ENCODE peak calls at places on chromosomes 7 and 10, in nine cellular contexts. F is HCT116; X is effector memory CD4-positive, alpha-beta T cell; W is Panc1; Z is hepatocyte; M is naive thymus-derived CD4-positive, alpha-beta T cell; T is transverse colon; B is trophoblast cell; Y is thoracic aorta. G is an unnamed sample.
A peak's percentile ranks its signal among the peaks of the same experiment; 100 is the strongest.

GRCh38 chr7:668139-668871 is 58.2 kb upstream of the DNAAF5 start:
- DNase-seq in F (no peak), X (no peak), W (no peak), Z (peak; percentile 60), M (peak; percentile 32), T (peak; percentile 31), B (no peak), Y (no peak), G (no peak)

GRCh38 chr10:113093188-113094113 is 143.4 kb downstream of the TCF7L2 start:
- DNase-seq in F (peak; percentile 87), X (no peak), W (peak; percentile 91), Z (peak; percentile 78), M (no peak), T (peak; percentile 46), B (peak; percentile 61), Y (no peak), G (no peak)

GRCh38 chr7:31776616-31777015 is 89.6 kb downstream of the PPP1R17 start:
- DNase-seq in F (no peak), X (no peak), W (no peak), Z (no peak), M (no peak), T (no peak), B (peak; percentile 10), Y (no peak), G (no peak)

GRCh38 chr7:82805527-82805960 is 357.1 kb downstream of the PCLO start:
- DNase-seq in F (peak; percentile 68), X (no peak), W (peak; percentile 66), Z (no peak), M (no peak), T (no peak), B (peak; percentile 70), Y (no peak), G (peak; percentile 7)

GRCh38 chr7:137818036-137818435 is 28.7 kb downstream of the DGKI start:
- DNase-seq in F (no peak), X (no peak), W (no peak), Z (no peak), M (no peak), T (no peak), B (no peak), Y (no peak), G (no peak)

GRCh38 chr7:30049173-30049572 is 21.0 kb downstream of the PLEKHA8 start:
- DNase-seq in F (no peak), X (no peak), W (no peak), Z (no peak), M (no peak), T (no peak), B (no peak), Y (no peak), G (no peak)

GRCh38 chr7:73329861-73330581 is 2.1 kb downstream of the FKBP6 start:
- DNase-seq in F (no peak), X (no peak), W (no peak), Z (peak; percentile 35), M (no peak), T (no peak), B (no peak), Y (no peak), G (no peak)

GRCh38 chr10:121734517-121735137 is 136.4 kb upstream of the FGFR2 start:
- DNase-seq in F (peak; percentile 19), X (no peak), W (no peak), Z (peak; percentile 45), M (no peak), T (no peak), B (peak; percentile 67), Y (no peak), G (peak; percentile 72)

GRCh38 chr7:38169862-38170261 is 8.2 kb upstream of the STARD3NL start:
- DNase-seq in F (no peak), X (no peak), W (peak; percentile 56), Z (no peak), M (no peak), T (no peak), B (peak; percentile 79), Y (peak; percentile 16), G (peak; percentile 75)

GRCh38 chr7:2894118-2894940 is 50.2 kb upstream of the GNA12 start:
- DNase-seq in F (no peak), X (no peak), W (no peak), Z (no peak), M (peak; percentile 49), T (peak; percentile 55), B (no peak), Y (no peak), G (peak; percentile 85)

GRCh38 chr10:132970641-132971438 is 28.5 kb upstream of the CFAP46 start:
- DNase-seq in F (no peak), X (no peak), W (no peak), Z (no peak), M (no peak), T (no peak), B (no peak), Y (no peak), G (no peak)

GRCh38 chr7:469591-469961 is 50.1 kb downstream of the PDGFA start:
- DNase-seq in F (no peak), X (no peak), W (no peak), Z (no peak), M (no peak), T (peak; percentile 4), B (no peak), Y (no peak), G (no peak)

GRCh38 chr10:121244791-121245190 is 353.5 kb downstream of the FGFR2 start:
- DNase-seq in F (no peak), X (no peak), W (no peak), Z (no peak), M (no peak), T (no peak), B (no peak), Y (no peak), G (peak; percentile 91)

GRCh38 chr10:74871595-74872382 is 45.4 kb downstream of the KAT6B start:
- DNase-seq in F (no peak), X (no peak), W (no peak), Z (peak; percentile 10), M (no peak), T (peak; percentile 17), B (no peak), Y (no peak), G (no peak)

GRCh38 chr10:114304566-114305421 is 65.7 kb downstream of the VWA2 start:
- DNase-seq in F (no peak), X (peak; percentile 47), W (no peak), Z (peak; percentile 70), M (peak; percentile 54), T (peak; percentile 62), B (peak; percentile 10), Y (no peak), G (peak; percentile 68)

GRCh38 chr10:91974960-91975359 is 51.4 kb downstream of the BTAF1 start:
- DNase-seq in F (no peak), X (no peak), W (peak; percentile 8), Z (no peak), M (no peak), T (no peak), B (peak; percentile 46), Y (no peak), G (no peak)

GRCh38 chr10:29618341-29619171 is 16.2 kb downstream of the SVIL start:
- DNase-seq in F (no peak), X (no peak), W (no peak), Z (peak; percentile 68), M (no peak), T (peak; percentile 71), B (peak; percentile 88), Y (no peak), G (peak; percentile 86)

DNA sequence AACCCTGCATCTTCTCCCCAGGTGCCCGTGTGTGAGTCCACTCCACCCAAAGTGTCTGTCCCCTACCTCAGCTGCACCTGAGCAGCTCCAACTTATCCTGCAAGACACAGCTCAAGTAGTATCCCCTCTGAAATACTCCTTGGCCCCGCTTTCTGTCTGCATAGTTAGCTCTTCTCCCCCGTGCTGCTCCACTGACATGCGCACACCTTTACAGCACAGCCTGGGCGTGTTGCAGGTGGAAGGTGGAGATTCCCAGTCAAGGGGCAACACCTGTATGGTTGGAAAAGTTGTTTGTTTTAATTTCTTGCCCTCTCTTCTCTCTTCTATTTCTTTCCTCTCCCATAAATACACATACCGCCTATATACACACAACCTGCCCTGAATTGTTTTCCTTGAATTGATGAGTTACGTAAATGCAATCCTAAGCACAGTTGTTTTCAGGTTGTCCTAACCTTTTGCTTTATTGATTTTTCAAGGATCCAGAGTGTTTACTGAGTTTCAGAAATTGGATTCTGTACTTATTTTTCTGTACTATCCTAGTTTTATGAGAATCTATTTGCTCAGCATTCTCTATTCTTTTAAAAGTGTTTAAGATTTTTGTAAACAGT is 14.9 kb downstream of the MET start:
- DNase-seq in F (no peak), X (no peak), W (no peak), Z (no peak), M (no peak), T (no peak), B (no peak), Y (no peak), G (no peak)
- H3K4me1 ChIP-seq in F (peaks cover 100% of the 10 kb centered on the region), X (no peaks in the 10 kb centered on the region), W (peaks cover 58% of the 10 kb centered on the region), Z (no peaks in the 10 kb centered on the region), M (no peaks in the 10 kb centered on the region), T (no peaks in the 10 kb centered on the region), B (peaks cover 3% of the 10 kb centered on the region), Y (no peaks in the 10 kb centered on the region), G (peaks cover 4% of the 10 kb centered on the region)

GRCh38 chr10:95321554-95322301 is 30.9 kb upstream of the PDLIM1 start:
- DNase-seq in F (no peak), X (no peak), W (no peak), Z (no peak), M (no peak), T (no peak), B (no peak), Y (no peak), G (no peak)
- H3K4me1 ChIP-seq in F (no peaks in the 10 kb centered on the region), X (no peaks in the 10 kb centered on the region), W (no peaks in the 10 kb centered on the region), Z (peaks cover 2% of the 10 kb centered on the region), M (no peaks in the 10 kb centered on the region), T (peaks cover 3% of the 10 kb centered on the region), B (no peaks in the 10 kb centered on the region), Y (no peaks in the 10 kb centered on the region), G (peaks cover 10% of the 10 kb centered on the region)

DNA sequence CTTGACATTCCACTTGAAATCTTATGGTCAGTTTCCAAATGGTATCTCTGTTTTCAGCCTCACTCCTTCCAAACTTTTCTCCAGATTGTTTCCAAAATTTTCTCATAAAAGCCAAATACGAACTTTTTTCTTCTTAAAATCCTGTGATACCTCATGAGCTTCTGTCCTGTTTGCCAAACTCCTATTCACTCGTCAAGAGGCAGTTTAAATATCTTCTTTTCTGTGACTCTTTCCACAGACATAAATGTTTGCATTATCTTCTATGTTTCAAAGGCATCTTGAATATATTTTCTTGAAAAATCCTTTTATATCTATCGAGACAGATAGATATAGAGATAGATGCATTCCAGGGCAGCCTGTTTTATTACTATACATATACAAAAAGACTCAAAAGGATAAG is 109.4 kb downstream of the NRG3 start:
- DNase-seq in F (no peak), X (no peak), W (no peak), Z (no peak), M (no peak), T (no peak), B (no peak), Y (no peak), G (no peak)
- H3K4me1 ChIP-seq in F (no peaks in the 10 kb centered on the region), X (no peaks in the 10 kb centered on the region), W (no peaks in the 10 kb centered on the region), Z (no peaks in the 10 kb centered on the region), M (no peaks in the 10 kb centered on the region), T (no peaks in the 10 kb centered on the region), B (no peaks in the 10 kb centered on the region), Y (no peaks in the 10 kb centered on the region), G (no peaks in the 10 kb centered on the region)

GRCh38 chr10:11687357-11687771 is 54.8 kb upstream of the ECHDC3 start:
- DNase-seq in F (peak; percentile 32), X (no peak), W (no peak), Z (peak; percentile 50), M (no peak), T (no peak), B (peak; percentile 99), Y (no peak), G (peak; percentile 42)
- H3K4me1 ChIP-seq in F (peaks cover 78% of the 10 kb centered on the region), X (peaks cover 19% of the 10 kb centered on the region), W (peaks cover 7% of the 10 kb centered on the region), Z (peaks cover 37% of the 10 kb centered on the region), M (peaks cover 26% of the 10 kb centered on the region), T (peaks cover 23% of the 10 kb centered on the region), B (peaks cover 43% of the 10 kb centered on the region), Y (peaks cover 6% of the 10 kb centered on the region), G (no peaks in the 10 kb centered on the region)